ENCODE peak calls at places on chromosome 5, in four cellular contexts. One of them, this sample, is unnamed.

GRCh38 chr5:39498247-39498952 is 73.6 kb upstream of the DAB2 start:
- DNase-seq in IMR-90: peak; percentile 67
- DNase-seq in H9: no peak
- DNase-seq in H1: no peak
- DNase-seq in this sample: no peak

GRCh38 chr5:141811287-141812155 is 66.7 kb downstream of the PCDH1 start:
- DNase-seq in IMR-90: no peak
- DNase-seq in H9: peak; percentile 82
- DNase-seq in H1: no peak
- DNase-seq in this sample: peak; percentile 76

GRCh38 chr5:15183520-15183919 is 311.9 kb upstream of the ANKH start:
- DNase-seq in IMR-90: peak; percentile 6
- DNase-seq in H9: no peak
- DNase-seq in H1: no peak
- DNase-seq in this sample: peak; percentile 20

GRCh38 chr5:142618125-142618524 is 67.8 kb downstream of the FGF1 start:
- DNase-seq in IMR-90: peak; percentile 93
- DNase-seq in H9: no peak
- DNase-seq in H1: no peak
- DNase-seq in this sample: no peak

GRCh38 chr5:31889131-31889561 is 250.2 kb downstream of the PDZD2 start:
- DNase-seq in IMR-90: no peak
- DNase-seq in H9: peak; percentile 49
- DNase-seq in H1: peak; percentile 13
- DNase-seq in this sample: peak; percentile 65

GRCh38 chr5:13251623-13252367 is 692.7 kb downstream of the DNAH5 start:
- DNase-seq in IMR-90: no peak
- DNase-seq in H9: peak; percentile 46
- DNase-seq in H1: no peak
- DNase-seq in this sample: peak; percentile 16

GRCh38 chr5:71899865-71900342 is 180.8 kb downstream of the CARTPT start:
- DNase-seq in IMR-90: peak; percentile 65
- DNase-seq in H9: no peak
- DNase-seq in H1: no peak
- DNase-seq in this sample: no peak

GRCh38 chr5:168291961-168292782 is 727 bp downstream of the WWC1 start:
- DNase-seq in IMR-90: peak; percentile 43
- DNase-seq in H9: peak; percentile 66
- DNase-seq in H1: no peak
- DNase-seq in this sample: peak; percentile 73

GRCh38 chr5:177605078-177605477 is 5.1 kb downstream of the B4GALT7 start:
- DNase-seq in IMR-90: no peak
- DNase-seq in H9: no peak
- DNase-seq in H1: no peak
- DNase-seq in this sample: no peak

GRCh38 chr5:168746893-168747640 is 167.9 kb upstream of the PANK3 start:
- DNase-seq in IMR-90: no peak
- DNase-seq in H9: no peak
- DNase-seq in H1: no peak
- DNase-seq in this sample: peak; percentile 32

GRCh38 chr5:170508660-170509322 is 5.0 kb downstream of the KCNIP1 start:
- DNase-seq in IMR-90: no peak
- DNase-seq in H9: no peak
- DNase-seq in H1: no peak
- DNase-seq in this sample: peak; percentile 30

GRCh38 chr5:142748568-142749249 is 21.5 kb upstream of the ARHGAP26 start:
- DNase-seq in IMR-90: no peak
- DNase-seq in H9: peak; percentile 57
- DNase-seq in H1: no peak
- DNase-seq in this sample: peak; percentile 63

GRCh38 chr5:142726188-142726731 is 40.4 kb upstream of the FGF1 start:
- DNase-seq in IMR-90: peak; percentile 91
- DNase-seq in H9: no peak
- DNase-seq in H1: no peak
- DNase-seq in this sample: peak; percentile 40

GRCh38 chr5:37112383-37112991 is 136.7 kb downstream of the CPLANE1 start:
- DNase-seq in IMR-90: peak; percentile 7
- DNase-seq in H9: no peak
- DNase-seq in H1: no peak
- DNase-seq in this sample: no peak

GRCh38 chr5:139012170-139012569 is 137.0 kb upstream of the LRRTM2 start:
- DNase-seq in IMR-90: no peak
- DNase-seq in H9: peak; percentile 36
- DNase-seq in H1: no peak
- DNase-seq in this sample: peak; percentile 34

GRCh38 chr5:178483620-178484019 is 106.6 kb downstream of the COL23A1 start:
- DNase-seq in IMR-90: no peak
- DNase-seq in H9: no peak
- DNase-seq in H1: no peak
- DNase-seq in this sample: no peak

GRCh38 chr5:7856855-7857254 is 5.9 kb upstream of the CFAP90 start:
- DNase-seq in IMR-90: peak; percentile 28
- DNase-seq in H9: peak; percentile 68
- DNase-seq in H1: no peak
- DNase-seq in this sample: peak; percentile 77

GRCh38 chr5:14185336-14186131 is 42.4 kb downstream of the TRIO start:
- DNase-seq in IMR-90: peak; percentile 77
- DNase-seq in H9: no peak
- DNase-seq in H1: no peak
- DNase-seq in this sample: no peak

DNA sequence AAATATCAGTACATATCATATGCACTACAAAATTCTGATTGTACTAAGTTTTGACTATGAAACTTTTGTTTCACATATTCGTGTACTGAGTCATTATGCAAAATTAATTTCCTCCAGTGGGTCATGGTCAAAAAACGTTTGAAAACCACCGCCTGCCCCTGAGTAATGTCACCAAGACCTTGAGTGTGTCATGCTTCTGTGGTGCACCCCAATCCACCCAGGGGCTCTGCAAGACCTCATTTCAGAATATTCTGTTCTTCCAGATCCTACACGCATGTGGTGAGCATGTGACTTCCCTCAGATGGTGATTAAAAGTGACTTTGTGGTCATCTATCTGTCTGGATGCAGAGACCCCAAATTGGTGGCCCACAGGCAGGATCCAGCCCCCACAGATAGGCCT is 31.0 kb downstream of the ABLIM3 start:
- DNase-seq in IMR-90: peak; percentile 92
- DNase-seq in H9: no peak
- DNase-seq in H1: no peak
- DNase-seq in this sample: no peak
- H3K27ac ChIP-seq in IMR-90: peak overlapping the region; percentile 34
- H3K27ac ChIP-seq in H9: no peak overlapping the region
- H3K27ac ChIP-seq in H1: no peak overlapping the region
- H3K27ac ChIP-seq in this sample: no peak overlapping the region

DNA sequence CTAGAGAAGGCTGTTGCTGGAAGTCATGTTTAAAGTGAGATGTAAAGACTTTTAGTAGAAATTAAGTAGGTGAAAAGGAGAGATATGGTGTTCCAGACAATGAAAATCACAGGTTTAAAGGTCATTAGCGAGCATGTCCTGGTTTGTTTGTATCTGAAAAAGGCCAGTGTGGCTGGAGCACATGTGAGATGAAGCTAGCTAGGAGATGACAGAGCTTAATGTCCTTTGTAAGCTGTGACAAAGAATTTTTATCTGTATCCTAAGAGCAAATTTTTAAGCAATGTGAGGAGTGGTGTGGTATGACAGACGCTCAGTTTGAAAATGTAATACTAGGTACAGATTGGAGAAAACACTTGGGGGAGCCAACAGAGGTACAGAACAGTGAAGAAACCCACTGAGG is 567.2 kb upstream of the ARRDC3 start:
- DNase-seq in IMR-90: no peak
- DNase-seq in H9: no peak
- DNase-seq in H1: no peak
- DNase-seq in this sample: no peak
- H3K56ac ChIP-seq in IMR-90: no peak overlapping the region
- H3K56ac ChIP-seq in H9: no peak overlapping the region
- H3K56ac ChIP-seq in H1: no peak overlapping the region
- H3K56ac ChIP-seq in this sample: no peak overlapping the region

GRCh38 chr5:29485333-29485732 is 1708.2 kb upstream of the CDH6 start:
- DNase-seq in IMR-90: no peak
- DNase-seq in H9: no peak
- DNase-seq in H1: no peak
- DNase-seq in this sample: no peak
- H3K27ac ChIP-seq in IMR-90: no peak overlapping the region
- H3K27ac ChIP-seq in H9: no peak overlapping the region
- H3K27ac ChIP-seq in H1: no peak overlapping the region
- H3K27ac ChIP-seq in this sample: no peak overlapping the region

GRCh38 chr5:75509956-75510355 is 1.5 kb downstream of the CERT1 start:
- DNase-seq in IMR-90: peak; percentile 60
- DNase-seq in H9: no peak
- DNase-seq in H1: no peak
- DNase-seq in this sample: no peak

GRCh38 chr5:75511435-75512382 is at the start of the genes CERT1 and POLK:
- DNase-seq in IMR-90: peak; percentile 98
- DNase-seq in H9: peak; percentile 99
- DNase-seq in H1: peak; percentile 90
- DNase-seq in this sample: peak; percentile 100

GRCh38 chr5:75510836-75511434 is 494 bp downstream of the CERT1 start:
- DNase-seq in IMR-90: peak; percentile 15
- DNase-seq in H9: peak; percentile 43
- DNase-seq in H1: no peak
- DNase-seq in this sample: peak; percentile 73

GRCh38 chr5:75512383-75513074 is 838 bp downstream of the POLK start:
- DNase-seq in IMR-90: peak; percentile 1
- DNase-seq in H9: no peak
- DNase-seq in H1: no peak
- DNase-seq in this sample: no peak

DNA sequence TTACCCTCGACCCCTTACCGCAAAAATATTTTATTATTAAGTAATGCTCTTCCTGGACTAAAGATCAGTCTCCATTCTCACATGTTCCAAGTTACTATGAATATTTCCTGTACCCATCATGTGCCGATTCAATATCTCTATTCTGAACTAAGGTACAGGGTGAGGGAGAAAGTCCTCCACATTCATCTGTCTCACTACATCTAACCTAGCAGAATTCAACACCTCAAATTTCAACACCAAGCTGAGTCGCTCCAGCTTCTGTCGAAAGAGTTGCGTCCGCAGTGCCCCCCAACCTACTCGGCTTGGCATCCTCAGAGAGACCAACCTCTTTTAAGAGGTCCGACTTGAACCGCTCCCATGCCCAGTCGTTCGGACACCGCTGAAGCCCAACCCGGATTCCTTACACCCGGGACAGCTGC is 1.0 kb downstream of the CERT1 start:
- DNase-seq in IMR-90: peak; percentile 28
- DNase-seq in H9: no peak
- DNase-seq in H1: no peak
- DNase-seq in this sample: no peak
- H3K56ac ChIP-seq in IMR-90: peak overlapping the region; percentile 51
- H3K56ac ChIP-seq in H9: no peak overlapping the region
- H3K56ac ChIP-seq in H1: no peak overlapping the region
- H3K56ac ChIP-seq in this sample: peak overlapping the region; percentile 96

GRCh38 chr5:135138116-135138850 is 104.3 kb upstream of the PITX1 start:
- DNase-seq in IMR-90: peak; percentile 32
- DNase-seq in H9: no peak
- DNase-seq in H1: no peak
- DNase-seq in this sample: no peak
- H3K27ac ChIP-seq in IMR-90: peak overlapping the region; percentile 99
- H3K27ac ChIP-seq in H9: no peak overlapping the region
- H3K27ac ChIP-seq in H1: no peak overlapping the region
- H3K27ac ChIP-seq in this sample: no peak overlapping the region

This sample was measured in mesendoderm.